ENCODE peak calls at places on chromosomes 13 and 19, in five cellular contexts. One of them, this sample, is unnamed.

GRCh38 chr13:37118002-37118401 is 12.5 kb upstream of the CSNK1A1L start:
- DNase-seq in NCI-H2029: no peak
- DNase-seq in stomach: peak
- DNase-seq in T-helper 17 cell: no peak
- DNase-seq in activated CD4-positive, alpha-beta T cell treated with anti-CD3 and anti-CD28 coated beads, Interleukin-2, amount 50 U/mL, for 48 hours: no peak
- DNase-seq in this sample: no peak

GRCh38 chr19:11626252-11626651 is 29.0 kb downstream of the ZNF627 start:
- DNase-seq in NCI-H2029: no peak
- DNase-seq in stomach: no peak
- DNase-seq in T-helper 17 cell: no peak
- DNase-seq in activated CD4-positive, alpha-beta T cell treated with anti-CD3 and anti-CD28 coated beads, Interleukin-2, amount 50 U/mL, for 48 hours: no peak
- DNase-seq in this sample: no peak

GRCh38 chr13:96294930-96295657 is 205.2 kb downstream of the HS6ST3 start:
- DNase-seq in NCI-H2029: no peak
- DNase-seq in stomach: no peak
- DNase-seq in T-helper 17 cell: no peak
- DNase-seq in activated CD4-positive, alpha-beta T cell treated with anti-CD3 and anti-CD28 coated beads, Interleukin-2, amount 50 U/mL, for 48 hours: no peak
- DNase-seq in this sample: no peak

GRCh38 chr13:69585656-69586055 is 522.0 kb upstream of the ATXN8OS start:
- DNase-seq in NCI-H2029: no peak
- DNase-seq in stomach: no peak
- DNase-seq in T-helper 17 cell: no peak
- DNase-seq in activated CD4-positive, alpha-beta T cell treated with anti-CD3 and anti-CD28 coated beads, Interleukin-2, amount 50 U/mL, for 48 hours: no peak
- DNase-seq in this sample: no peak

GRCh38 chr13:98691360-98691759 is 61.1 kb downstream of the SLC15A1 start:
- DNase-seq in NCI-H2029: no peak
- DNase-seq in stomach: no peak
- DNase-seq in T-helper 17 cell: no peak
- DNase-seq in activated CD4-positive, alpha-beta T cell treated with anti-CD3 and anti-CD28 coated beads, Interleukin-2, amount 50 U/mL, for 48 hours: no peak
- DNase-seq in this sample: no peak

GRCh38 chr19:3411636-3412035 is 45.3 kb downstream of the NFIC start:
- DNase-seq in NCI-H2029: no peak
- DNase-seq in stomach: peak
- DNase-seq in T-helper 17 cell: no peak
- DNase-seq in activated CD4-positive, alpha-beta T cell treated with anti-CD3 and anti-CD28 coated beads, Interleukin-2, amount 50 U/mL, for 48 hours: no peak
- DNase-seq in this sample: no peak

GRCh38 chr13:22187329-22187728 is 516.5 kb downstream of the FGF9 start:
- DNase-seq in NCI-H2029: no peak
- DNase-seq in stomach: no peak
- DNase-seq in T-helper 17 cell: no peak
- DNase-seq in activated CD4-positive, alpha-beta T cell treated with anti-CD3 and anti-CD28 coated beads, Interleukin-2, amount 50 U/mL, for 48 hours: no peak
- DNase-seq in this sample: no peak

GRCh38 chr19:2015611-2015950 is at the start of gene BTBD2:
- DNase-seq in NCI-H2029: peak
- DNase-seq in stomach: peak
- DNase-seq in T-helper 17 cell: peak
- DNase-seq in activated CD4-positive, alpha-beta T cell treated with anti-CD3 and anti-CD28 coated beads, Interleukin-2, amount 50 U/mL, for 48 hours: peak
- DNase-seq in this sample: peak

GRCh38 chr19:58304748-58305064 is 471 bp upstream of the ERVK3-1 start:
- DNase-seq in NCI-H2029: no peak
- DNase-seq in stomach: no peak
- DNase-seq in T-helper 17 cell: no peak
- DNase-seq in activated CD4-positive, alpha-beta T cell treated with anti-CD3 and anti-CD28 coated beads, Interleukin-2, amount 50 U/mL, for 48 hours: no peak
- DNase-seq in this sample: no peak

GRCh38 chr19:55959996-55960675 is 12.5 kb downstream of the NLRP8 start:
- DNase-seq in NCI-H2029: no peak
- DNase-seq in stomach: no peak
- DNase-seq in T-helper 17 cell: no peak
- DNase-seq in activated CD4-positive, alpha-beta T cell treated with anti-CD3 and anti-CD28 coated beads, Interleukin-2, amount 50 U/mL, for 48 hours: no peak
- DNase-seq in this sample: no peak

GRCh38 chr13:108959254-108959653 is 329.8 kb downstream of the MYO16 start:
- DNase-seq in NCI-H2029: no peak
- DNase-seq in stomach: no peak
- DNase-seq in T-helper 17 cell: no peak
- DNase-seq in activated CD4-positive, alpha-beta T cell treated with anti-CD3 and anti-CD28 coated beads, Interleukin-2, amount 50 U/mL, for 48 hours: no peak
- DNase-seq in this sample: no peak

GRCh38 chr19:55269299-55269698 is 10.5 kb upstream of the PPP6R1 start:
- DNase-seq in NCI-H2029: no peak
- DNase-seq in stomach: no peak
- DNase-seq in T-helper 17 cell: no peak
- DNase-seq in activated CD4-positive, alpha-beta T cell treated with anti-CD3 and anti-CD28 coated beads, Interleukin-2, amount 50 U/mL, for 48 hours: no peak
- DNase-seq in this sample: no peak

GRCh38 chr13:96575423-96576320 is 418.6 kb downstream of the OXGR1 start:
- DNase-seq in NCI-H2029: no peak
- DNase-seq in stomach: no peak
- DNase-seq in T-helper 17 cell: no peak
- DNase-seq in activated CD4-positive, alpha-beta T cell treated with anti-CD3 and anti-CD28 coated beads, Interleukin-2, amount 50 U/mL, for 48 hours: no peak
- DNase-seq in this sample: no peak

GRCh38 chr13:23357349-23357748 is 76.2 kb downstream of the SACS start:
- DNase-seq in NCI-H2029: no peak
- DNase-seq in stomach: no peak
- DNase-seq in T-helper 17 cell: no peak
- DNase-seq in activated CD4-positive, alpha-beta T cell treated with anti-CD3 and anti-CD28 coated beads, Interleukin-2, amount 50 U/mL, for 48 hours: no peak
- DNase-seq in this sample: no peak

GRCh38 chr19:14786421-14786851 is 8.1 kb upstream of the ADGRE2 start:
- DNase-seq in NCI-H2029: no peak
- DNase-seq in stomach: no peak
- DNase-seq in T-helper 17 cell: no peak
- DNase-seq in activated CD4-positive, alpha-beta T cell treated with anti-CD3 and anti-CD28 coated beads, Interleukin-2, amount 50 U/mL, for 48 hours: peak
- DNase-seq in this sample: peak

GRCh38 chr13:49669735-49670309 is 21.5 kb downstream of the EBPL start:
- DNase-seq in NCI-H2029: peak
- DNase-seq in stomach: peak
- DNase-seq in T-helper 17 cell: no peak
- DNase-seq in activated CD4-positive, alpha-beta T cell treated with anti-CD3 and anti-CD28 coated beads, Interleukin-2, amount 50 U/mL, for 48 hours: peak
- DNase-seq in this sample: peak

GRCh38 chr19:48745208-48745995 is 1.3 kb downstream of the IZUMO1 start:
- DNase-seq in NCI-H2029: peak
- DNase-seq in stomach: peak
- DNase-seq in T-helper 17 cell: no peak
- DNase-seq in activated CD4-positive, alpha-beta T cell treated with anti-CD3 and anti-CD28 coated beads, Interleukin-2, amount 50 U/mL, for 48 hours: peak
- DNase-seq in this sample: peak

This sample was measured in stimulated activated naive CD8-positive, alpha-beta T cell treated with anti-CD3 and anti-CD28 coated beads, Interleukin-15, Interleukin-2, amounts not matched to agents 100 U/mL and 50 U/mL, for 24 hours.